ENCODE peak calls at places on chromosome 14, in five cellular contexts. One of them, this sample, is unnamed.

GRCh38 chr14:55180434-55180833 is 11.0 kb downstream of the DLGAP5 start:
- DNase-seq in AG04450: no peak
- DNase-seq in lower lobe of right lung: no peak
- DNase-seq in GM23338: no peak
- DNase-seq in tibial nerve: no peak
- DNase-seq in this sample: no peak

GRCh38 chr14:58750321-58751269 is 112.8 kb downstream of the DACT1 start:
- DNase-seq in GM23338: no peak
- DNase-seq in AG04450: no peak
- DNase-seq in tibial nerve: no peak
- DNase-seq in lower lobe of right lung: no peak
- DNase-seq in this sample: no peak

GRCh38 chr14:50791201-50791600 is 39.8 kb downstream of the NIN start:
- DNase-seq in GM23338: no peak
- DNase-seq in lower lobe of right lung: no peak
- DNase-seq in tibial nerve: no peak
- DNase-seq in AG04450: no peak
- DNase-seq in this sample: no peak

GRCh38 chr14:68774771-68775613 is 17.9 kb downstream of the ZFP36L1 start:
- DNase-seq in tibial nerve: no peak
- DNase-seq in lower lobe of right lung: no peak
- DNase-seq in AG04450: no peak
- DNase-seq in GM23338: no peak
- DNase-seq in this sample: no peak

GRCh38 chr14:26596722-26597030 is 1.2 kb downstream of the NOVA1 start:
- DNase-seq in GM23338: no peak
- DNase-seq in AG04450: no peak
- DNase-seq in lower lobe of right lung: no peak
- DNase-seq in tibial nerve: no peak
- DNase-seq in this sample: no peak

GRCh38 chr14:91416744-91417133 is 881 bp downstream of the CCDC88C start:
- DNase-seq in AG04450: no peak
- DNase-seq in tibial nerve: no peak
- DNase-seq in lower lobe of right lung: peak; percentile 63
- DNase-seq in GM23338: peak; percentile 51
- DNase-seq in this sample: peak; percentile 37

GRCh38 chr14:30005114-30005698 is 77.6 kb upstream of the PRKD1 start:
- DNase-seq in tibial nerve: no peak
- DNase-seq in GM23338: peak; percentile 72
- DNase-seq in AG04450: peak; percentile 53
- DNase-seq in lower lobe of right lung: no peak
- DNase-seq in this sample: peak; percentile 48

GRCh38 chr14:21494902-21495762 is 16.0 kb downstream of the METTL3 start:
- DNase-seq in tibial nerve: no peak
- DNase-seq in GM23338: no peak
- DNase-seq in lower lobe of right lung: no peak
- DNase-seq in AG04450: no peak
- DNase-seq in this sample: no peak

GRCh38 chr14:78709795-78710569 is 539.8 kb downstream of the NRXN3 start:
- DNase-seq in tibial nerve: no peak
- DNase-seq in GM23338: no peak
- DNase-seq in AG04450: no peak
- DNase-seq in lower lobe of right lung: no peak
- DNase-seq in this sample: no peak

GRCh38 chr14:22536853-22537338 is 52.1 kb downstream of the DAD1 start:
- DNase-seq in GM23338: no peak
- DNase-seq in AG04450: peak; percentile 81
- DNase-seq in lower lobe of right lung: no peak
- DNase-seq in tibial nerve: no peak
- DNase-seq in this sample: no peak

GRCh38 chr14:33280646-33281045 is 342.0 kb downstream of the NPAS3 start:
- DNase-seq in tibial nerve: no peak
- DNase-seq in AG04450: no peak
- DNase-seq in GM23338: no peak
- DNase-seq in lower lobe of right lung: no peak
- DNase-seq in this sample: no peak

GRCh38 chr14:91357731-91358319 is 59.8 kb downstream of the CCDC88C start:
- DNase-seq in AG04450: no peak
- DNase-seq in tibial nerve: no peak
- DNase-seq in GM23338: no peak
- DNase-seq in lower lobe of right lung: no peak
- DNase-seq in this sample: no peak

GRCh38 chr14:37246427-37246829 is 48.7 kb downstream of the MIPOL1 start:
- DNase-seq in tibial nerve: no peak
- DNase-seq in GM23338: peak; percentile 74
- DNase-seq in AG04450: peak; percentile 27
- DNase-seq in lower lobe of right lung: no peak
- DNase-seq in this sample: peak; percentile 26

GRCh38 chr14:73591690-73592448 is at the start of gene ACOT4:
- DNase-seq in GM23338: peak; percentile 73
- DNase-seq in AG04450: no peak
- DNase-seq in lower lobe of right lung: peak; percentile 66
- DNase-seq in tibial nerve: no peak
- DNase-seq in this sample: peak; percentile 76

GRCh38 chr14:58238252-58239247 is 6.1 kb upstream of the PSMA3 start:
- DNase-seq in lower lobe of right lung: no peak
- DNase-seq in tibial nerve: no peak
- DNase-seq in AG04450: peak; percentile 34
- DNase-seq in GM23338: peak; percentile 60
- DNase-seq in this sample: peak; percentile 50

GRCh38 chr14:58072288-58073071 is 79.5 kb downstream of the ARMH4 start:
- DNase-seq in tibial nerve: no peak
- DNase-seq in lower lobe of right lung: no peak
- DNase-seq in AG04450: peak; percentile 56
- DNase-seq in GM23338: peak; percentile 83
- DNase-seq in this sample: peak; percentile 48

GRCh38 chr14:74917646-74918081 is 5.4 kb downstream of the RPS6KL1 start:
- DNase-seq in AG04450: no peak
- DNase-seq in tibial nerve: peak; percentile 42
- DNase-seq in GM23338: no peak
- DNase-seq in lower lobe of right lung: no peak
- DNase-seq in this sample: no peak

GRCh38 chr14:67493092-67493717 is 4.7 kb upstream of the TMEM229B start:
- DNase-seq in AG04450: no peak
- DNase-seq in GM23338: peak; percentile 27
- DNase-seq in lower lobe of right lung: no peak
- DNase-seq in tibial nerve: no peak
- DNase-seq in this sample: no peak

GRCh38 chr14:67490201-67490600 is 1.7 kb upstream of the TMEM229B start:
- DNase-seq in lower lobe of right lung: peak; percentile 57
- DNase-seq in tibial nerve: no peak
- DNase-seq in AG04450: no peak
- DNase-seq in GM23338: no peak
- DNase-seq in this sample: no peak

GRCh38 chr14:67492538-67492937 is 4.0 kb upstream of the TMEM229B start:
- DNase-seq in tibial nerve: no peak
- DNase-seq in GM23338: no peak
- DNase-seq in AG04450: no peak
- DNase-seq in lower lobe of right lung: no peak
- DNase-seq in this sample: no peak

GRCh38 chr14:67491285-67491684 is 2.8 kb upstream of the TMEM229B start:
- DNase-seq in AG04450: no peak
- DNase-seq in tibial nerve: no peak
- DNase-seq in GM23338: peak; percentile 38
- DNase-seq in lower lobe of right lung: no peak
- DNase-seq in this sample: peak; percentile 51

DNA sequence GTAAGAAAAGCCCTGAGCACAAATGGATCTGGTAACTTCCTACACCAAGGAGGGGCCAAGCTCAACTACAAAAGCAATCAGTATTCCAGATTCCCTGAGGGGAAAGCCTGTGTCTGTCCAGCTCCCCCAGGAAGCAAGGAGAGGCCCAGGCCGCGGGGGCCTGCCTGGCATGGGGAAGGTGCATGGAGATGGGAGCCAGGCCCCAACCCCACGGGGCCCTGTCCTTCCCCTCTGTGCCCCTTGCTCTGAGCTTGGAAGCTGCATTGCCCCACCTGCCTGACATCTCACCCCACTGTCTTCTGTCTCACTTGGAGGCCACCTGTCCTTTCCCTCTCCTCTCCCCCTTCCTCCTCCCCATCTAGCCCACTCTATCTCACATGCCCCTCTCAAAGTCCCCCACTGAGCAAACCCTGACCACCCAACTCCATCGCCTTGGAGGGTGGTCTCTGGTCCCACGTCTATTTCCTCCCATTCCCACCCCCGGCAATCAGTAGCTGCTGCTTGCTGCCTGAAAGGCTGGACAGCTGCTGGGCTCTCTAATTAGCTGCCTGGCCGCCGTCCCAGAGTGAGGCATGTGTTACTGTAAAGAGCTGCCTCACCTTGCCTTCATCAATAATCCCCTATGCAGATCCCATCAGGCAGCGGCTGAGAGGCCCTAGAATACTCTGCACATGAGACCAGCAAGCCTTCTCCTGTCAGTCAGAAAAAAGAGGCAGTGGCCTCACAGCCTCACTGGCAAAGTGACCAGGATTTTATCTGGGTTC is 3.4 kb upstream of the TMEM229B start:
- DNase-seq in AG04450: no peak
- DNase-seq in tibial nerve: no peak
- DNase-seq in GM23338: no peak
- DNase-seq in lower lobe of right lung: no peak
- DNase-seq in this sample: peak; percentile 56
- H3K4me3 ChIP-seq in AG04450: no peak overlapping the region
- H3K4me3 ChIP-seq in tibial nerve: no peak overlapping the region
- H3K4me3 ChIP-seq in GM23338: no peak overlapping the region
- H3K4me3 ChIP-seq in lower lobe of right lung: no peak overlapping the region
- H3K4me3 ChIP-seq in this sample: no peak overlapping the region

DNA sequence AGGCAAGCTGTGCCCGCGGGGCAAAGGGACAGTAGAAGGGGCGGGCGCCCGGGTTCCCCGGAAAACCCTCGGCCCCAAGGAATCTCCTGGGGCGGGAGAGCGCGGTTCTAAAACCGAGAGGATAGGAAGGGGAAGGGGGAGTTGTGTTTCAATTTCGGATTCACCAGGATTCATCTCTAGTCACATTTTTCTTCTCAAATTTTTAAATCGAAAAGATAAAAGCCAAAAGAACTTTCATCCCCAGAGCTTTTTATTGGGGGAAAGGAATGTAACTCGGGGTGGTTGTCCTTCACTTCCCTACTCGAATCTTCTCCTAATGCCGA is 1.4 kb downstream of the BMP4 start:
- DNase-seq in AG04450: no peak
- DNase-seq in GM23338: peak; percentile 60
- DNase-seq in lower lobe of right lung: no peak
- DNase-seq in tibial nerve: no peak
- DNase-seq in this sample: peak; percentile 61
- H3K4me3 ChIP-seq in AG04450: peak overlapping the region; percentile 64
- H3K4me3 ChIP-seq in GM23338: peak overlapping the region; percentile 91
- H3K4me3 ChIP-seq in lower lobe of right lung: peak overlapping the region; percentile 69
- H3K4me3 ChIP-seq in tibial nerve: peak overlapping the region; percentile 51
- H3K4me3 ChIP-seq in this sample: peak overlapping the region; percentile 72

DNA sequence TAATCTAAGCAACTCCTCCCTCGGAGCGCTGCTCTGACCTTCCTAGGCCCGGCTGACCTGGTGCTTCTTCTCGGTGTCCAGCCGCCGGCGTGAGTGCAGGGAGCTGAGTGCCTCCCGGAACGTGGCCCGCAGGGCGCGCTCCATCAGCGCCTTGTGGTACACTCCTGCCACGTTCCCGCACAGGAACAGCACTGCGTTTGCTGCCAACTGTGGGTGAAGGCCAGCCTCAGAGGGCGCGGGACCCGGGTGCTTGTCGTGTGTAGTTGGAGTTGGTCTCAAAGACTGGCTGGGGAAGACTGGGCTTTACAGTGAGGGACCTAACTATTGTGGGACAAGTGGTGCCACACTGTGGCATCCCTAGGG is 3.2 kb downstream of the ADCY4 start:
- DNase-seq in lower lobe of right lung: no peak
- DNase-seq in tibial nerve: no peak
- DNase-seq in GM23338: no peak
- DNase-seq in AG04450: no peak
- DNase-seq in this sample: peak; percentile 57
- H3K4me3 ChIP-seq in lower lobe of right lung: no peak overlapping the region
- H3K4me3 ChIP-seq in tibial nerve: no peak overlapping the region
- H3K4me3 ChIP-seq in GM23338: peak overlapping the region; percentile 80
- H3K4me3 ChIP-seq in AG04450: no peak overlapping the region
- H3K4me3 ChIP-seq in this sample: peak overlapping the region; percentile 45

GRCh38 chr14:100706860-100707259 is 19.8 kb upstream of the DLK1 start:
- DNase-seq in lower lobe of right lung: no peak
- DNase-seq in AG04450: no peak
- DNase-seq in tibial nerve: no peak
- DNase-seq in GM23338: no peak
- DNase-seq in this sample: no peak

GRCh38 chr14:100709956-100710284 is 16.8 kb upstream of the DLK1 start:
- DNase-seq in AG04450: no peak
- DNase-seq in GM23338: no peak
- DNase-seq in lower lobe of right lung: no peak
- DNase-seq in tibial nerve: no peak
- DNase-seq in this sample: no peak

GRCh38 chr14:100709252-100709955 is 17.3 kb upstream of the DLK1 start:
- DNase-seq in lower lobe of right lung: no peak
- DNase-seq in GM23338: peak; percentile 46
- DNase-seq in tibial nerve: no peak
- DNase-seq in AG04450: no peak
- DNase-seq in this sample: peak; percentile 90

GRCh38 chr14:100710391-100711116 is 16.1 kb upstream of the DLK1 start:
- DNase-seq in AG04450: no peak
- DNase-seq in lower lobe of right lung: no peak
- DNase-seq in GM23338: no peak
- DNase-seq in tibial nerve: no peak
- DNase-seq in this sample: no peak

GRCh38 chr14:100708349-100709217 is 18.1 kb upstream of the DLK1 start:
- DNase-seq in GM23338: peak; percentile 92
- DNase-seq in tibial nerve: no peak
- DNase-seq in AG04450: no peak
- DNase-seq in lower lobe of right lung: peak; percentile 77
- DNase-seq in this sample: peak; percentile 97
- H3K4me3 ChIP-seq in GM23338: peak overlapping the region; percentile 48
- H3K4me3 ChIP-seq in tibial nerve: no peak overlapping the region
- H3K4me3 ChIP-seq in AG04450: no peak overlapping the region
- H3K4me3 ChIP-seq in lower lobe of right lung: no peak overlapping the region
- H3K4me3 ChIP-seq in this sample: peak overlapping the region; percentile 20